ENCODE peak calls at places on chromosomes 2 and 18, in six cellular contexts. S is AG04449, C is adrenal gland, N is pancreas, P is epithelial cell of esophagus, K is bronchial epithelial cell. O is an unnamed sample.

GRCh38 chr2:239855863-239856587 is 169.1 kb downstream of the NDUFA10 start:
- DNase-seq in S (no peak), C (peak), N (no peak), P (no peak), K (no peak), O (no peak)

GRCh38 chr18:12606592-12607315 is 51.2 kb downstream of the SPIRE1 start:
- DNase-seq in S (no peak), C (no peak), N (no peak), P (peak), K (peak), O (no peak)

GRCh38 chr2:108580079-108580478 is 45.8 kb downstream of the LIMS1 start:
- DNase-seq in S (no peak), C (no peak), N (no peak), P (no peak), K (no peak), O (no peak)

GRCh38 chr2:104969564-104969963 is 68.3 kb upstream of the MRPS9 start:
- DNase-seq in S (no peak), C (no peak), N (no peak), P (peak), K (peak), O (no peak)

GRCh38 chr2:67215214-67215613 is 181.9 kb upstream of the ETAA1 start:
- DNase-seq in S (peak), C (peak), N (peak), P (peak), K (peak), O (peak)

GRCh38 chr2:129923265-129924141 is 56.0 kb upstream of the RAB6C start:
- DNase-seq in S (no peak), C (peak), N (peak), P (peak), K (peak), O (peak)

GRCh38 chr2:20201671-20202070 is 23.3 kb downstream of the SDC1 start:
- DNase-seq in S (no peak), C (no peak), N (no peak), P (no peak), K (no peak), O (no peak)

GRCh38 chr2:119463136-119463535 is 31.5 kb downstream of the TMEM37 start:
- DNase-seq in S (no peak), C (no peak), N (no peak), P (no peak), K (peak), O (no peak)

GRCh38 chr2:237298323-237299118 is 115.4 kb downstream of the COL6A3 start:
- DNase-seq in S (peak), C (no peak), N (no peak), P (peak), K (peak), O (no peak)

GRCh38 chr2:187959821-187960220 is 331.9 kb upstream of the GULP1 start:
- DNase-seq in S (no peak), C (no peak), N (no peak), P (peak), K (peak), O (no peak)

GRCh38 chr2:172931923-172932520 is 143.6 kb upstream of the MAP3K20 start:
- DNase-seq in S (no peak), C (peak), N (peak), P (peak), K (peak), O (peak)

GRCh38 chr2:98876741-98877140 is 59.3 kb downstream of the CRACDL start:
- DNase-seq in S (no peak), C (no peak), N (no peak), P (no peak), K (no peak), O (no peak)

GRCh38 chr18:49754866-49755265 is 58.5 kb downstream of the ACAA2 start:
- DNase-seq in S (no peak), C (no peak), N (no peak), P (peak), K (peak), O (no peak)

GRCh38 chr18:79643049-79643765 is 36.4 kb upstream of the CTDP1 start:
- DNase-seq in S (no peak), C (no peak), N (no peak), P (no peak), K (no peak), O (no peak)

GRCh38 chr2:97953867-97954266 is 41.9 kb downstream of the TMEM131 start:
- DNase-seq in S (no peak), C (no peak), N (no peak), P (no peak), K (no peak), O (no peak)

GRCh38 chr2:10835052-10835970 is 22.7 kb upstream of the PDIA6 start:
- DNase-seq in S (no peak), C (peak), N (peak), P (peak), K (peak), O (peak)

GRCh38 chr2:74374509-74375205 is 5.5 kb downstream of the DCTN1 start:
- DNase-seq in S (no peak), C (peak), N (peak), P (peak), K (peak), O (peak)

GRCh38 chr18:50051288-50051687 is 143.7 kb downstream of the MYO5B start:
- DNase-seq in S (no peak), C (peak), N (no peak), P (peak), K (peak), O (no peak)

GRCh38 chr18:79393626-79394401 is 1.9 kb upstream of the NFATC1 start:
- DNase-seq in S (no peak), C (peak), N (peak), P (peak), K (peak), O (peak)

GRCh38 chr2:85998071-85998991 is 107.4 kb downstream of the POLR1A start:
- DNase-seq in S (peak), C (peak), N (no peak), P (no peak), K (no peak), O (peak)

GRCh38 chr2:63488118-63488713 is 100.1 kb downstream of the WDPCP start:
- DNase-seq in S (no peak), C (peak), N (peak), P (peak), K (peak), O (no peak)

GRCh38 chr2:8525582-8526402 is 156.1 kb upstream of the ID2 start:
- DNase-seq in S (no peak), C (peak), N (peak), P (no peak), K (peak), O (no peak)
- TF ChIP-seq CTCF in S (no peak), C (no peak), N (no peak), P (no peak), K (peak), O (no peak)

DNA sequence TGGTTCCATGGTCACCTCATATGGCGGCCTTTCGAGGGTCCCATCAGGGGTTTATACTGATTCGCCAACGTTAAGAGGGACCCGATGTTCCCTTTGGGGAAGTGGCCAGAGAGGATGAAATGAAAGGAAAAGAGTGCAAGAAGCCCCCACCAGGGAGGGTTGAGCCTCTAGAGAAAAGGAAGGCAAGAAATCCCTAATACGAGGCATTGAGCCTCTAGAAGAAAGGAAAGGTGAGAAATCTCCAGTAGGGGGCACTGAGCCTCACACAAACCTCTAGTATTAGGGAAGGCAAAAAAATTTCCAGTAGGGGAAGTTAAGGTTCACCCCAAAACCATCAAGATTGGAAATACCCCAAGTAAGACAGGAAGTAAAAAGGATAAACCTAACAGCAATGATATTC is 9.8 kb upstream of the SAP130 start:
- DNase-seq in S (no peak), C (no peak), N (no peak), P (no peak), K (no peak), O (no peak)
- TF ChIP-seq CTCF in S (no peak), C (no peak), N (no peak), P (no peak), K (no peak), O (no peak)

DNA sequence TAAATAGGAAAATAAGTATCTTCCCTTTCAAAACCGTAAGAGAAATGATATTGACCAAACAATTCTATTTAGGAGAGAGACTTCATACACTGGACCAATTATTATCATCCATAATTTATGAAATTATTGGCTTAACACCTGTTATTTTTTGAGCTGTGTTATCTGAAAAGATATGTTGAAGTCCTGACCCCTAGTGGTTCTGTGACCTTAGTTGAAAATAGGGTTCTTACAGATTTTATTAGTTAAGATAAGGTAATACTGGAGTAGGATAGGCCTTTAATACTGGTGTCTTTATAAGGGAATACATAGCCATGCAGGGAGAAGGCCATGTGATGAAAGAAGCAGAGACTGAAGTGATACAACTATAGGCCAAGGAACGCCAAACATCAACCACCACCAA is 659.6 kb downstream of the DCC start:
- DNase-seq in S (no peak), C (no peak), N (no peak), P (no peak), K (no peak), O (no peak)
- TF ChIP-seq CTCF in S (no peak), C (no peak), N (no peak), P (no peak), K (no peak), O (no peak)

GRCh38 chr2:80326214-80326613 is 21.7 kb upstream of the LRRTM1 start:
- DNase-seq in S (no peak), C (no peak), N (no peak), P (peak), K (peak), O (no peak)
- TF ChIP-seq CTCF in S (peak), C (no peak), N (no peak), P (peak), K (peak), O (no peak)

DNA sequence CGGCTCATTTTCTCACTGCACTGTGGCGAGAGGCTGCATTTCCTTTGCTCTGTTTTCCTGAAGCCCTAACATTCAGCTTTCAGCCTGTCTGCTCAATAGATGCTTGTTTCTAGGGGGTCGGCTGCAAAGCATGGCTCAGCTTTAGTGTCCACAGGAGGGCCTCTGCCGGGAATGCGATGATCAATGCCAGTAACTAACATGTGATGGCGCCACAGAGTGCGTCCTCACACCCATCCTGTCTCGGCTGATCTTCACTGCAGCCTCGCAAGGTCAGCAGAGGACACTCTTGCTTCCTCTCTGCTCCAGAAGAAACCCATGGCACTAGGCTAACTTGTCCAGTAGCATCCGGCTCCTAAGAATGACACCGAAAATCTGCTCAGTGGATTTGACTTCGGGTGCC is 156.4 kb upstream of the PXDN start:
- DNase-seq in S (no peak), C (no peak), N (no peak), P (no peak), K (no peak), O (no peak)
- TF ChIP-seq CTCF in S (no peak), C (no peak), N (no peak), P (no peak), K (no peak), O (no peak)

GRCh38 chr2:197711576-197711975 is 6.4 kb downstream of the MARS2 start:
- DNase-seq in S (no peak), C (no peak), N (no peak), P (peak), K (no peak), O (no peak)
- TF ChIP-seq CTCF in S (no peak), C (no peak), N (no peak), P (no peak), K (no peak), O (no peak)

GRCh38 chr18:45169610-45170009 is 445.7 kb upstream of the SLC14A2 start:
- DNase-seq in S (peak), C (no peak), N (no peak), P (peak), K (peak), O (no peak)
- TF ChIP-seq CTCF in S (no peak), C (no peak), N (no peak), P (peak), K (peak), O (no peak)

GRCh38 chr2:8885449-8886196 is 48.2 kb upstream of the KIDINS220 start:
- DNase-seq in S (no peak), C (no peak), N (no peak), P (peak), K (peak), O (no peak)

GRCh38 chr2:8888963-8889362 is 51.5 kb upstream of the KIDINS220 start:
- DNase-seq in S (no peak), C (no peak), N (no peak), P (no peak), K (no peak), O (no peak)

GRCh38 chr2:8886876-8887275 is 49.5 kb upstream of the KIDINS220 start:
- DNase-seq in S (no peak), C (no peak), N (no peak), P (no peak), K (no peak), O (no peak)

GRCh38 chr2:8884812-8885211 is 47.4 kb upstream of the KIDINS220 start:
- DNase-seq in S (no peak), C (no peak), N (no peak), P (no peak), K (no peak), O (no peak)

DNA sequence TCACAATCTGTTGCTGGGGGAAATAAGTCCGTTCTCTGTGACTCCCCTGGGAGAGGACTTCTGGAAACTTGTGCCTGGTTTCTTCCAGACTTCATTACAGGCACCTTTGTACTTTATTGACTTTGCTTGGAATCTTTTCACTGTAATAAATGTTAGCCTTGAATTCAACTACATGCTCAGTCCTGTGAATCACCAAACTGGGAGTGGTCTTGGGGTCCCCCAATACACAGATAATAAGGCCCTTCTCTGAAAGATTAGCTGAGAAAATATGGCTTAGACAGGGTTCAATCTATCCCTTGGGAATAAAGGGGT is 48.7 kb upstream of the KIDINS220 start:
- DNase-seq in S (no peak), C (no peak), N (no peak), P (no peak), K (no peak), O (no peak)
- TF ChIP-seq CTCF in S (no peak), C (no peak), N (no peak), P (no peak), K (no peak), O (no peak)

O was measured in mesothelial cell of epicardium.